ENCODE peak calls at places on chromosomes 13 and 19, in five cellular contexts. One of them, this sample, is unnamed.

GRCh38 chr19:38278751-38279150 is 14.4 kb downstream of the SPINT2 start:
- DNase-seq in NB4: no peak
- DNase-seq in fibroblast of lung: no peak
- DNase-seq in GM13976: no peak
- DNase-seq in HL-60: no peak
- DNase-seq in this sample: no peak

GRCh38 chr19:645912-646797 is 6.5 kb downstream of the FGF22 start:
- DNase-seq in fibroblast of lung: no peak
- DNase-seq in HL-60: no peak
- DNase-seq in NB4: no peak
- DNase-seq in GM13976: no peak
- DNase-seq in this sample: no peak

GRCh38 chr13:72643339-72643989 is 84.0 kb downstream of the MZT1 start:
- DNase-seq in NB4: peak
- DNase-seq in fibroblast of lung: peak
- DNase-seq in HL-60: peak
- DNase-seq in GM13976: peak
- DNase-seq in this sample: no peak

GRCh38 chr19:40612831-40613668 is 11.9 kb downstream of the LTBP4 start:
- DNase-seq in fibroblast of lung: no peak
- DNase-seq in GM13976: peak
- DNase-seq in NB4: no peak
- DNase-seq in HL-60: no peak
- DNase-seq in this sample: peak

GRCh38 chr19:50205681-50206138 is 2.3 kb downstream of the MYH14 start:
- DNase-seq in fibroblast of lung: no peak
- DNase-seq in GM13976: no peak
- DNase-seq in NB4: no peak
- DNase-seq in HL-60: no peak
- DNase-seq in this sample: no peak

GRCh38 chr19:21838646-21839045 is 2.7 kb upstream of the ZNF43 start:
- DNase-seq in GM13976: no peak
- DNase-seq in HL-60: no peak
- DNase-seq in fibroblast of lung: no peak
- DNase-seq in NB4: no peak
- DNase-seq in this sample: no peak

GRCh38 chr19:47239610-47240296 is 8.8 kb upstream of the BBC3 start:
- DNase-seq in GM13976: peak
- DNase-seq in NB4: peak
- DNase-seq in fibroblast of lung: peak
- DNase-seq in HL-60: no peak
- DNase-seq in this sample: peak

GRCh38 chr13:35502456-35502855 is 26.0 kb upstream of the MAB21L1 start:
- DNase-seq in HL-60: no peak
- DNase-seq in GM13976: no peak
- DNase-seq in NB4: no peak
- DNase-seq in fibroblast of lung: no peak
- DNase-seq in this sample: no peak

GRCh38 chr13:65497265-65497664 is 1732.9 kb downstream of the PCDH9 start:
- DNase-seq in NB4: no peak
- DNase-seq in fibroblast of lung: no peak
- DNase-seq in HL-60: no peak
- DNase-seq in GM13976: no peak
- DNase-seq in this sample: no peak

GRCh38 chr19:8611890-8612806 is 1.6 kb upstream of the ADAMTS10 start:
- DNase-seq in GM13976: peak
- DNase-seq in NB4: peak
- DNase-seq in HL-60: no peak
- DNase-seq in fibroblast of lung: peak
- DNase-seq in this sample: no peak

GRCh38 chr13:63567031-63567430 is 2151.4 kb upstream of the PCDH20 start:
- DNase-seq in NB4: no peak
- DNase-seq in fibroblast of lung: no peak
- DNase-seq in GM13976: no peak
- DNase-seq in HL-60: no peak
- DNase-seq in this sample: no peak

GRCh38 chr13:25982908-25983307 is 68.9 kb downstream of the SHISA2 start:
- DNase-seq in HL-60: no peak
- DNase-seq in GM13976: no peak
- DNase-seq in NB4: no peak
- DNase-seq in fibroblast of lung: no peak
- DNase-seq in this sample: no peak

GRCh38 chr19:6263306-6264076 is 16.3 kb downstream of the MLLT1 start:
- DNase-seq in HL-60: no peak
- DNase-seq in fibroblast of lung: no peak
- DNase-seq in NB4: no peak
- DNase-seq in GM13976: no peak
- DNase-seq in this sample: no peak

GRCh38 chr19:13718733-13719132 is 45.6 kb upstream of the MRI1 start:
- DNase-seq in HL-60: no peak
- DNase-seq in NB4: peak
- DNase-seq in fibroblast of lung: peak
- DNase-seq in GM13976: no peak
- DNase-seq in this sample: no peak

GRCh38 chr19:39398297-39398864 is 7.2 kb downstream of the MED29 start:
- DNase-seq in GM13976: peak
- DNase-seq in fibroblast of lung: peak
- DNase-seq in HL-60: peak
- DNase-seq in NB4: peak
- DNase-seq in this sample: no peak

GRCh38 chr13:36395280-36395679 is 37.0 kb upstream of the CCNA1 start:
- DNase-seq in GM13976: no peak
- DNase-seq in NB4: peak
- DNase-seq in fibroblast of lung: peak
- DNase-seq in HL-60: no peak
- DNase-seq in this sample: no peak

GRCh38 chr19:287381-287871 is 3.8 kb downstream of the PLPP2 start:
- DNase-seq in GM13976: no peak
- DNase-seq in fibroblast of lung: no peak
- DNase-seq in NB4: no peak
- DNase-seq in HL-60: no peak
- DNase-seq in this sample: no peak

GRCh38 chr19:41299046-41299754 is 10.8 kb upstream of the CCDC97 start:
- DNase-seq in NB4: no peak
- DNase-seq in HL-60: no peak
- DNase-seq in GM13976: no peak
- DNase-seq in fibroblast of lung: peak
- DNase-seq in this sample: no peak

GRCh38 chr19:4103073-4103418 is 20.9 kb downstream of the MAP2K2 start:
- DNase-seq in NB4: peak
- DNase-seq in GM13976: no peak
- DNase-seq in HL-60: no peak
- DNase-seq in fibroblast of lung: peak
- DNase-seq in this sample: no peak

GRCh38 chr19:50791594-50792245 is 1.5 kb downstream of the ACP4 start:
- DNase-seq in GM13976: no peak
- DNase-seq in HL-60: no peak
- DNase-seq in fibroblast of lung: no peak
- DNase-seq in NB4: no peak
- DNase-seq in this sample: peak

GRCh38 chr13:31824705-31825512 is 85.6 kb downstream of the RXFP2 start:
- DNase-seq in GM13976: peak
- DNase-seq in HL-60: no peak
- DNase-seq in fibroblast of lung: peak
- DNase-seq in NB4: peak
- DNase-seq in this sample: no peak

GRCh38 chr13:66513728-66514127 is 716.4 kb downstream of the PCDH9 start:
- DNase-seq in NB4: no peak
- DNase-seq in HL-60: no peak
- DNase-seq in GM13976: no peak
- DNase-seq in fibroblast of lung: peak
- DNase-seq in this sample: no peak

GRCh38 chr13:27270594-27271520 is at the start of gene RASL11A:
- DNase-seq in HL-60: no peak
- DNase-seq in NB4: peak
- DNase-seq in fibroblast of lung: peak
- DNase-seq in GM13976: peak
- DNase-seq in this sample: peak

GRCh38 chr19:12913871-12914690 is 5.0 kb downstream of the SYCE2 start:
- DNase-seq in fibroblast of lung: peak
- DNase-seq in HL-60: peak
- DNase-seq in NB4: peak
- DNase-seq in GM13976: no peak
- DNase-seq in this sample: no peak

GRCh38 chr13:26855921-26856320 is 95.3 kb upstream of the GPR12 start:
- DNase-seq in HL-60: no peak
- DNase-seq in NB4: no peak
- DNase-seq in GM13976: no peak
- DNase-seq in fibroblast of lung: no peak
- DNase-seq in this sample: no peak

GRCh38 chr13:101447852-101448251 is 4.6 kb upstream of the ITGBL1 start:
- DNase-seq in NB4: no peak
- DNase-seq in HL-60: no peak
- DNase-seq in fibroblast of lung: peak
- DNase-seq in GM13976: no peak
- DNase-seq in this sample: no peak

GRCh38 chr13:112451512-112452379 is 75.6 kb downstream of the SPACA7 start:
- DNase-seq in NB4: no peak
- DNase-seq in GM13976: no peak
- DNase-seq in fibroblast of lung: no peak
- DNase-seq in HL-60: no peak
- DNase-seq in this sample: no peak

GRCh38 chr13:98570929-98571372 is 6.0 kb downstream of the STK24 start:
- DNase-seq in GM13976: peak
- DNase-seq in HL-60: no peak
- DNase-seq in fibroblast of lung: no peak
- DNase-seq in NB4: peak
- DNase-seq in this sample: no peak

GRCh38 chr13:79662882-79663281 is 181.9 kb downstream of the NDFIP2 start:
- DNase-seq in fibroblast of lung: peak
- DNase-seq in GM13976: no peak
- DNase-seq in HL-60: no peak
- DNase-seq in NB4: no peak
- DNase-seq in this sample: no peak
- TF ChIP-seq CTCF in fibroblast of lung: no peak
- TF ChIP-seq CTCF in GM13976: no peak
- TF ChIP-seq CTCF in HL-60: no peak
- TF ChIP-seq CTCF in NB4: no peak
- TF ChIP-seq CTCF in this sample: peak

GRCh38 chr19:20250627-20251026 is 83.6 kb downstream of the ZNF486 start:
- DNase-seq in HL-60: no peak
- DNase-seq in NB4: no peak
- DNase-seq in fibroblast of lung: no peak
- DNase-seq in GM13976: no peak
- DNase-seq in this sample: no peak

GRCh38 chr19:20244356-20244755 is 77.3 kb downstream of the ZNF486 start:
- DNase-seq in fibroblast of lung: no peak
- DNase-seq in HL-60: no peak
- DNase-seq in NB4: no peak
- DNase-seq in GM13976: no peak
- DNase-seq in this sample: no peak

GRCh38 chr19:20245309-20245708 is 78.3 kb downstream of the ZNF486 start:
- DNase-seq in fibroblast of lung: no peak
- DNase-seq in HL-60: no peak
- DNase-seq in NB4: no peak
- DNase-seq in GM13976: no peak
- DNase-seq in this sample: no peak

GRCh38 chr19:20243629-20244028 is 76.6 kb downstream of the ZNF486 start:
- DNase-seq in NB4: no peak
- DNase-seq in GM13976: no peak
- DNase-seq in fibroblast of lung: no peak
- DNase-seq in HL-60: no peak
- DNase-seq in this sample: no peak

DNA sequence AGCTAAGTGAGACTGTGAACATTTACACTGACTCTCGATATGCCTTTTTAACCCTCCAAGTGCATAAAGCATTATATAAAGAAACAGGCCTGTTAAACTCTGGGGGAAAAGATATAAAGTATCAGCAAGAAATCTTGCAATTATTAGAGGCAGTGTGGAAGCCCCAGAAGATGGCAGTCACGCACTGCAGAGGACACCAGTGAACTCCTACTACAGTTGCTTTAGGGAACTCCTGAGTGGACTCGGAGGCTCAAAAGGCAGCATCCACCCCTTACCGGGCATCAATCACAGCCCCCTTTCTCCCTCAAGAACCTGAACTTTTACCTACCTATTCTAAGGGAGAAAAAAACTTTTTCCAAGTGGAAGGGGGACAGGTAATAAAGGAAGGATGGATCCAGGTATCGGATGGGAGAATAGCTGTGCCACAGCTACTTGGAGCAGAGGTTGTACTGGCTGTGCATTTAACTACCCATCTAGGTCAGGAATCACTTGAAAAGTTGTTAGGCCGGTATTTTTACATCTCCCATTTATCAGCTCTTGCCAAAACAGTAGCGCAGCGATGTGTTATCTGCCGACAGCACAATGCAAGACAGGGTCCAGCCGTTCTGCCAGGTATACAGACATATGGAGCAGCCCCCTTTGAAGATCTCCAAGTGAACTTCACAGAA is 80.1 kb downstream of the ZNF486 start:
- DNase-seq in NB4: peak
- DNase-seq in GM13976: no peak
- DNase-seq in fibroblast of lung: peak
- DNase-seq in HL-60: no peak
- DNase-seq in this sample: no peak
- TF ChIP-seq CTCF in NB4: peak
- TF ChIP-seq CTCF in GM13976: no peak
- TF ChIP-seq CTCF in fibroblast of lung: peak
- TF ChIP-seq CTCF in HL-60: no peak
- TF ChIP-seq CTCF in this sample: peak

GRCh38 chr13:45362939-45363338 is 22.0 kb upstream of the TPT1 start:
- DNase-seq in GM13976: no peak
- DNase-seq in NB4: peak
- DNase-seq in HL-60: no peak
- DNase-seq in fibroblast of lung: no peak
- DNase-seq in this sample: no peak
- TF ChIP-seq CTCF in GM13976: no peak
- TF ChIP-seq CTCF in NB4: peak
- TF ChIP-seq CTCF in HL-60: no peak
- TF ChIP-seq CTCF in fibroblast of lung: no peak
- TF ChIP-seq CTCF in this sample: no peak

GRCh38 chr13:39051157-39051556 is 12.9 kb downstream of the NHLRC3 start:
- DNase-seq in HL-60: no peak
- DNase-seq in NB4: peak
- DNase-seq in GM13976: peak
- DNase-seq in fibroblast of lung: peak
- DNase-seq in this sample: no peak
- TF ChIP-seq CTCF in HL-60: peak
- TF ChIP-seq CTCF in NB4: no peak
- TF ChIP-seq CTCF in GM13976: peak
- TF ChIP-seq CTCF in fibroblast of lung: no peak
- TF ChIP-seq CTCF in this sample: peak

GRCh38 chr13:20492641-20493040 is 33.0 kb downstream of the CRYL1 start:
- DNase-seq in fibroblast of lung: peak
- DNase-seq in GM13976: peak
- DNase-seq in HL-60: no peak
- DNase-seq in NB4: peak
- DNase-seq in this sample: no peak
- TF ChIP-seq CTCF in fibroblast of lung: peak
- TF ChIP-seq CTCF in GM13976: peak
- TF ChIP-seq CTCF in HL-60: peak
- TF ChIP-seq CTCF in NB4: peak
- TF ChIP-seq CTCF in this sample: peak